ENCODE peak calls at places on chromosome 1, in eight cellular contexts. X, H, O, K, A, C, E and D are unnamed samples.

GRCh38 chr1:44945992-44946391 is 40.4 kb downstream of the EIF2B3 start:
- DNase-seq in X (no peak), H (no peak), O (no peak), K (no peak), A (no peak), C (no peak), E (no peak), D (no peak)

GRCh38 chr1:58597076-58597475 is 20.0 kb upstream of the TACSTD2 start:
- DNase-seq in X (no peak), H (no peak), O (no peak), K (no peak), A (no peak), C (no peak), E (no peak), D (no peak)

GRCh38 chr1:233490488-233490887 is 123.4 kb upstream of the KCNK1 start:
- DNase-seq in X (no peak), H (no peak), O (no peak), K (no peak), A (no peak), C (no peak), E (no peak), D (no peak)

GRCh38 chr1:118381197-118381596 is 196.2 kb upstream of the SPAG17 start:
- DNase-seq in X (peak; percentile 4), H (no peak), O (no peak), K (no peak), A (no peak), C (no peak), E (no peak), D (no peak)

GRCh38 chr1:24463756-24464377 is 38.8 kb upstream of the RCAN3 start:
- DNase-seq in X (peak; percentile 78), H (no peak), O (no peak), K (no peak), A (no peak), C (no peak), E (no peak), D (no peak)

GRCh38 chr1:207882692-207883091 is 28.2 kb downstream of the CD34 start:
- DNase-seq in X (no peak), H (no peak), O (no peak), K (no peak), A (no peak), C (no peak), E (no peak), D (no peak)

GRCh38 chr1:189657715-189658114 is 819.9 kb downstream of the BRINP3 start:
- DNase-seq in X (no peak), H (no peak), O (no peak), K (no peak), A (no peak), C (no peak), E (no peak), D (no peak)

GRCh38 chr1:42784547-42784945 is 245 bp upstream of the TMEM269 start:
- DNase-seq in X (peak; percentile 29), H (no peak), O (no peak), K (no peak), A (no peak), C (no peak), E (no peak), D (no peak)

GRCh38 chr1:58318157-58318665 is 228.3 kb downstream of the OMA1 start:
- DNase-seq in X (no peak), H (no peak), O (no peak), K (no peak), A (no peak), C (no peak), E (peak; percentile 38), D (no peak)

GRCh38 chr1:28601696-28602095 is 9.6 kb downstream of the RAB42 start:
- DNase-seq in X (no peak), H (no peak), O (no peak), K (no peak), A (no peak), C (no peak), E (peak; percentile 73), D (no peak)

GRCh38 chr1:179586107-179586823 is 5.4 kb upstream of the TDRD5 start:
- DNase-seq in X (peak; percentile 82), H (no peak), O (peak; percentile 77), K (peak; percentile 14), A (no peak), C (no peak), E (no peak), D (no peak)

GRCh38 chr1:152673016-152673415 is 2.1 kb upstream of the LCE2C start:
- DNase-seq in X (no peak), H (no peak), O (no peak), K (no peak), A (no peak), C (no peak), E (no peak), D (no peak)

GRCh38 chr1:39825432-39825941 is 36.8 kb upstream of the BMP8B start:
- DNase-seq in X (no peak), H (no peak), O (no peak), K (no peak), A (no peak), C (no peak), E (no peak), D (no peak)

GRCh38 chr1:169245706-169246105 is 121.9 kb downstream of the NME7 start:
- DNase-seq in X (no peak), H (no peak), O (no peak), K (no peak), A (no peak), C (no peak), E (no peak), D (no peak)

GRCh38 chr1:192747305-192747704 is 61.5 kb upstream of the RGS2 start:
- DNase-seq in X (no peak), H (no peak), O (no peak), K (no peak), A (no peak), C (no peak), E (no peak), D (no peak)

GRCh38 chr1:43419627-43420425 is 30.1 kb downstream of the SZT2 start:
- DNase-seq in X (no peak), H (no peak), O (no peak), K (no peak), A (no peak), C (no peak), E (no peak), D (no peak)

GRCh38 chr1:111202366-111202706 is 1.9 kb upstream of the DENND2D start:
- DNase-seq in X (no peak), H (no peak), O (no peak), K (no peak), A (no peak), C (no peak), E (no peak), D (no peak)

GRCh38 chr1:204633665-204634064 is 51.9 kb downstream of the LRRN2 start:
- DNase-seq in X (no peak), H (no peak), O (no peak), K (no peak), A (no peak), C (no peak), E (no peak), D (no peak)

GRCh38 chr1:192418886-192419285 is 102.1 kb downstream of the RGS21 start:
- DNase-seq in X (no peak), H (no peak), O (no peak), K (no peak), A (no peak), C (no peak), E (no peak), D (no peak)

GRCh38 chr1:59565611-59566410 is 248.9 kb upstream of the HOOK1 start:
- DNase-seq in X (no peak), H (no peak), O (no peak), K (no peak), A (no peak), C (no peak), E (peak; percentile 47), D (no peak)

GRCh38 chr1:228163004-228163753 is 2.4 kb upstream of the IBA57 start:
- DNase-seq in X (no peak), H (no peak), O (no peak), K (no peak), A (no peak), C (no peak), E (no peak), D (no peak)

GRCh38 chr1:44775930-44776748 is 799 bp downstream of the RPS8 start:
- DNase-seq in X (no peak), H (peak; percentile 45), O (no peak), K (peak; percentile 71), A (no peak), C (no peak), E (no peak), D (peak; percentile 54)

GRCh38 chr1:201184734-201185453 is 5.7 kb upstream of the IGFN1 start:
- DNase-seq in X (peak; percentile 76), H (no peak), O (peak; percentile 86), K (no peak), A (no peak), C (no peak), E (no peak), D (no peak)